ENCODE peak calls at places on chromosomes 1 and 21, in eight cellular contexts. O, H, Q, N, J, X, C and K are unnamed samples.
A peak's percentile ranks its signal among the peaks of the same experiment; 100 is the strongest.

GRCh38 chr1:221865808-221866207 is 123.9 kb upstream of the DUSP10 start:
- DNase-seq in O (no peak), H (no peak), Q (no peak), N (peak; percentile 82), J (no peak), X (no peak), C (no peak), K (peak; percentile 28)

GRCh38 chr21:32538147-32538792 is 47.1 kb downstream of the TCP10L start:
- DNase-seq in O (peak; percentile 75), H (no peak), Q (no peak), N (no peak), J (no peak), X (no peak), C (no peak), K (no peak)

GRCh38 chr1:151994956-151995355 is 1.3 kb upstream of the S100A10 start:
- DNase-seq in O (no peak), H (peak; percentile 94), Q (peak; percentile 98), N (peak; percentile 98), J (peak; percentile 99), X (no peak), C (no peak), K (peak; percentile 93)

GRCh38 chr1:9787702-9788101 is 36.1 kb downstream of the CLSTN1 start:
- DNase-seq in O (peak; percentile 84), H (no peak), Q (no peak), N (no peak), J (no peak), X (peak; percentile 60), C (no peak), K (no peak)

GRCh38 chr21:36706951-36707762 is 8.2 kb downstream of the SIM2 start:
- DNase-seq in O (no peak), H (no peak), Q (peak; percentile 36), N (no peak), J (no peak), X (no peak), C (no peak), K (peak; percentile 3)

GRCh38 chr1:245585252-245585959 is 430.6 kb downstream of the KIF26B start:
- DNase-seq in O (no peak), H (peak; percentile 69), Q (peak; percentile 94), N (peak; percentile 88), J (no peak), X (no peak), C (no peak), K (peak; percentile 67)

GRCh38 chr1:245589827-245590421 is 435.1 kb downstream of the KIF26B start:
- DNase-seq in O (no peak), H (no peak), Q (no peak), N (no peak), J (no peak), X (no peak), C (no peak), K (no peak)

GRCh38 chr21:31218830-31219608 is 125.0 kb downstream of the TIAM1 start:
- DNase-seq in O (no peak), H (peak; percentile 64), Q (no peak), N (peak; percentile 91), J (peak; percentile 19), X (no peak), C (no peak), K (no peak)

GRCh38 chr1:197695961-197696360 is 79.3 kb downstream of the DENND1B start:
- DNase-seq in O (no peak), H (peak; percentile 32), Q (peak; percentile 44), N (no peak), J (no peak), X (no peak), C (no peak), K (no peak)

GRCh38 chr1:162297208-162297607 is 79.4 kb downstream of the SPATA46 start:
- DNase-seq in O (no peak), H (no peak), Q (no peak), N (no peak), J (no peak), X (no peak), C (no peak), K (no peak)

GRCh38 chr1:237186733-237187132 is 144.7 kb downstream of the RYR2 start:
- DNase-seq in O (no peak), H (no peak), Q (no peak), N (peak; percentile 22), J (no peak), X (no peak), C (no peak), K (no peak)

GRCh38 chr21:29638138-29638537 is 301.7 kb downstream of the GRIK1 start:
- DNase-seq in O (no peak), H (no peak), Q (no peak), N (no peak), J (no peak), X (no peak), C (no peak), K (no peak)

GRCh38 chr1:222623458-222623857 is 5.6 kb downstream of the MIA3 start:
- DNase-seq in O (no peak), H (no peak), Q (no peak), N (no peak), J (no peak), X (no peak), C (no peak), K (no peak)

GRCh38 chr1:242890211-242890741 is 364.8 kb downstream of the CEP170 start:
- DNase-seq in O (peak; percentile 12), H (no peak), Q (no peak), N (no peak), J (no peak), X (no peak), C (no peak), K (no peak)

GRCh38 chr1:183932412-183932811 is 105.1 kb downstream of the COLGALT2 start:
- DNase-seq in O (no peak), H (peak; percentile 92), Q (peak; percentile 88), N (peak; percentile 21), J (no peak), X (no peak), C (no peak), K (peak; percentile 71)

GRCh38 chr1:234107416-234108021 is 203.0 kb downstream of the SLC35F3 start:
- DNase-seq in O (no peak), H (no peak), Q (no peak), N (no peak), J (no peak), X (no peak), C (no peak), K (no peak)

GRCh38 chr1:185864889-185865288 is 130.7 kb downstream of the HMCN1 start:
- DNase-seq in O (no peak), H (peak; percentile 93), Q (peak; percentile 88), N (peak; percentile 98), J (peak; percentile 87), X (no peak), C (no peak), K (peak; percentile 88)

GRCh38 chr1:27366411-27367159 is at the start of gene MAP3K6:
- DNase-seq in O (peak; percentile 59), H (peak; percentile 88), Q (peak; percentile 86), N (peak; percentile 86), J (peak; percentile 61), X (peak; percentile 45), C (peak; percentile 59), K (peak; percentile 70)

GRCh38 chr1:155085504-155086181 is 7.0 kb downstream of the EFNA3 start:
- DNase-seq in O (peak; percentile 93), H (peak; percentile 25), Q (peak; percentile 62), N (peak; percentile 73), J (no peak), X (peak; percentile 82), C (no peak), K (peak; percentile 31)

GRCh38 chr1:97680894-97681293 is 239.9 kb downstream of the DPYD start:
- DNase-seq in O (no peak), H (peak; percentile 13), Q (no peak), N (peak; percentile 13), J (no peak), X (no peak), C (no peak), K (no peak)

GRCh38 chr1:243411472-243411871 is 155.6 kb downstream of the SDCCAG8 start:
- DNase-seq in O (no peak), H (no peak), Q (no peak), N (no peak), J (no peak), X (no peak), C (no peak), K (no peak)

GRCh38 chr1:33841516-33841915 is 22.4 kb upstream of the HMGB4 start:
- DNase-seq in O (no peak), H (no peak), Q (no peak), N (no peak), J (no peak), X (no peak), C (no peak), K (no peak)

GRCh38 chr1:67630438-67631045 is 54.5 kb upstream of the GADD45A start:
- DNase-seq in O (no peak), H (no peak), Q (no peak), N (peak; percentile 88), J (no peak), X (no peak), C (no peak), K (no peak)

GRCh38 chr1:152001631-152002584 is 8.2 kb upstream of the S100A10 start:
- DNase-seq in O (peak; percentile 88), H (peak; percentile 97), Q (peak; percentile 90), N (peak; percentile 95), J (peak; percentile 96), X (peak; percentile 76), C (no peak), K (peak; percentile 94)

GRCh38 chr1:33429846-33430750 is 797 bp downstream of the PHC2 start:
- DNase-seq in O (peak; percentile 37), H (peak; percentile 29), Q (peak; percentile 40), N (no peak), J (no peak), X (peak; percentile 4), C (peak; percentile 31), K (no peak)

GRCh38 chr1:219847215-219847855 is 81.0 kb downstream of the SLC30A10 start:
- DNase-seq in O (no peak), H (no peak), Q (peak; percentile 3), N (peak; percentile 23), J (peak; percentile 5), X (no peak), C (no peak), K (no peak)

GRCh38 chr1:24289937-24290595 is 29.1 kb upstream of the GRHL3 start:
- DNase-seq in O (no peak), H (peak; percentile 99), Q (peak; percentile 77), N (peak; percentile 93), J (no peak), X (no peak), C (no peak), K (no peak)

GRCh38 chr1:220727523-220727922 is 20.6 kb upstream of the MTARC2 start:
- DNase-seq in O (no peak), H (no peak), Q (no peak), N (no peak), J (no peak), X (no peak), C (no peak), K (no peak)

GRCh38 chr1:25695066-25695990 is 78.7 kb downstream of the MAN1C1 start:
- DNase-seq in O (no peak), H (peak; percentile 99), Q (peak; percentile 98), N (peak; percentile 95), J (peak; percentile 89), X (no peak), C (no peak), K (peak; percentile 98)

GRCh38 chr1:226520640-226521355 is 27.8 kb upstream of the STUM start:
- DNase-seq in O (no peak), H (no peak), Q (no peak), N (no peak), J (no peak), X (no peak), C (no peak), K (no peak)

GRCh38 chr1:31372961-31373896 is at the start of gene FABP3:
- DNase-seq in O (peak; percentile 55), H (peak; percentile 73), Q (peak; percentile 72), N (peak; percentile 11), J (no peak), X (peak; percentile 17), C (peak; percentile 50), K (peak; percentile 57)

GRCh38 chr1:14955402-14955801 is 198.1 kb upstream of the TMEM51 start:
- DNase-seq in O (no peak), H (no peak), Q (no peak), N (peak; percentile 28), J (no peak), X (no peak), C (no peak), K (no peak)

GRCh38 chr1:208040714-208041393 is 129.9 kb upstream of the CD34 start:
- DNase-seq in O (no peak), H (no peak), Q (no peak), N (no peak), J (no peak), X (no peak), C (no peak), K (no peak)

GRCh38 chr1:87084247-87084836 is 169.9 kb downstream of the HS2ST1 start:
- DNase-seq in O (no peak), H (peak; percentile 69), Q (peak; percentile 46), N (peak; percentile 44), J (peak; percentile 20), X (no peak), C (no peak), K (peak; percentile 32)